ENCODE peak calls at places on chromosomes 7 and 10, in eight cellular contexts. C is fibroblast of mammary gland, M is right cardiac atrium, N is kidney epithelial cell, V is GM12878, F is left ventricle myocardium inferior, G is HCT116, J is Karpas-422. B is an unnamed sample.

GRCh38 chr10:93678805-93679587 is 23.4 kb downstream of the FRA10AC1 start:
- DNase-seq in G (no peak), N (no peak), M (no peak), F (no peak), J (no peak), C (no peak), V (no peak), B (no peak)

GRCh38 chr7:32158751-32159360 is 88.6 kb upstream of the PDE1C start:
- DNase-seq in M (no peak), N (no peak), G (no peak), J (no peak), C (no peak), F (no peak), V (no peak), B (no peak)

GRCh38 chr7:158372400-158373302 is 215.0 kb downstream of the PTPRN2 start:
- DNase-seq in F (no peak), J (no peak), N (no peak), M (no peak), V (no peak), C (no peak), G (no peak), B (no peak)

GRCh38 chr7:139542308-139543151 is 19.0 kb downstream of the CLEC2L start:
- DNase-seq in F (no peak), N (no peak), V (no peak), M (no peak), J (no peak), C (no peak), G (no peak), B (no peak)

GRCh38 chr10:73084209-73084608 is 12.5 kb downstream of the P4HA1 start:
- DNase-seq in V (no peak), F (no peak), C (no peak), J (no peak), N (no peak), G (no peak), M (no peak), B (no peak)

GRCh38 chr10:122459586-122460273 is 1.6 kb upstream of the HTRA1 start:
- DNase-seq in C (peak), N (no peak), F (no peak), J (no peak), G (no peak), M (no peak), V (no peak), B (no peak)

GRCh38 chr10:102783541-102783930 is 39.8 kb downstream of the WBP1L start:
- DNase-seq in V (no peak), M (no peak), C (peak), F (no peak), G (no peak), N (no peak), J (no peak), B (no peak)

GRCh38 chr10:32350811-32351342 is 3.9 kb upstream of the EPC1 start:
- DNase-seq in J (peak), M (no peak), F (no peak), N (no peak), V (no peak), C (no peak), G (no peak), B (no peak)

GRCh38 chr7:445020-445419 is 74.6 kb downstream of the PDGFA start:
- DNase-seq in F (no peak), G (no peak), C (no peak), J (no peak), N (no peak), V (no peak), M (peak), B (no peak)

GRCh38 chr7:135799881-135800280 is 51.3 kb upstream of the FAM180A start:
- DNase-seq in M (no peak), N (no peak), G (no peak), V (no peak), F (no peak), J (no peak), C (no peak), B (no peak)

GRCh38 chr10:14299516-14299915 is 31.2 kb downstream of the FRMD4A start:
- DNase-seq in F (no peak), G (no peak), J (no peak), M (no peak), V (no peak), C (no peak), N (no peak), B (no peak)

GRCh38 chr10:31822150-31822549 is 106.5 kb downstream of the ARHGAP12 start:
- DNase-seq in N (no peak), F (no peak), G (no peak), V (no peak), J (no peak), C (no peak), M (peak), B (no peak)

GRCh38 chr10:612696-613095 is 76.8 kb downstream of the DIP2C start:
- DNase-seq in C (no peak), J (no peak), M (no peak), V (no peak), G (no peak), N (no peak), F (no peak), B (no peak)
- H3K4me3 ChIP-seq in C (no peak), J (no peak), M (no peak), V (no peak), G (no peak), N (no peak), F (peak), B (no peak)

GRCh38 chr7:148783801-148784527 is 85.3 kb downstream of the CUL1 start:
- DNase-seq in V (no peak), G (no peak), C (no peak), N (no peak), M (no peak), F (no peak), J (no peak), B (no peak)

GRCh38 chr7:148787571-148788295 is 89.0 kb downstream of the CUL1 start:
- DNase-seq in F (no peak), M (peak), G (no peak), C (no peak), V (no peak), N (no peak), J (no peak), B (no peak)

DNA sequence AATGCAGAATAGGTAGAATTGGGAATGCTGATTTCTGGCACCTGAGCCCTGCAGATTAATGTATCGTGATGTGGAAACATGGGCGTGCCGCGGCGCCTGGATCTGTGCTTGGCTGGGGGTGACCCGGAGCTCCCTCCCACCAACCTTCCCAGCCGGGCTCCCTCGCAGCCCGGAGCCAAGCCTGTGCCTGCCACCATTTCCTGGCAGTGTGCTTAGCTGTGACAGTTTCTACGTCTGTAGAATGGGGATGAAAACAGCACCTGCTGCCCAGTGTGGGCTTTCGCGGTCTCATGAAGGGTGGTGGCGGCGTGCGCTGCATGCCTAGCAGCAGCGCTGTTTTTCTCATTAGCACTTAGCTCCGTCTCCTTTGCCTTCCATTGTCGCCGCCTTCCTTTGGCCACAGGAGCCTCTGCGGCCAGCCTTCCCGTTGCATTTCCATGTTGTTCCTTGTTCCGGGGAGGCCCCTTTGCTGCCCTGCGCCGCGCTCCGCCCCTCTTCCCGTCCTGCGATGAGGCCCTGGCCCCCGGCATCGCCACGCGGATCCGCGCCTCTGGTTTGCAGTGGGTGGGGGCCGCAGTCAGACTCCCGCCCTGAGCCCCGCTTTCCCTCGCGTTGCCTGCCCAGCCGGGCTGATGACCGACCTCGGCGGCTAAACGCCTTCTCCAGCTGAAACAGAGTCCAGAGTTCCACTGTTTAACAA is 84.2 kb downstream of the CUL1 start:
- DNase-seq in N (no peak), J (no peak), F (no peak), V (no peak), C (no peak), M (peak), G (no peak), B (no peak)
- H3K4me3 ChIP-seq in N (peak), J (no peak), F (no peak), V (no peak), C (no peak), M (no peak), G (no peak), B (no peak)

GRCh38 chr10:45558406-45558805 is 114.2 kb downstream of the ZFAND4 start:
- DNase-seq in G (no peak), C (no peak), N (no peak), J (no peak), M (no peak), F (no peak), V (no peak), B (peak)
- H3K4me3 ChIP-seq in G (no peak), C (no peak), N (no peak), J (no peak), M (no peak), F (no peak), V (no peak), B (no peak)

DNA sequence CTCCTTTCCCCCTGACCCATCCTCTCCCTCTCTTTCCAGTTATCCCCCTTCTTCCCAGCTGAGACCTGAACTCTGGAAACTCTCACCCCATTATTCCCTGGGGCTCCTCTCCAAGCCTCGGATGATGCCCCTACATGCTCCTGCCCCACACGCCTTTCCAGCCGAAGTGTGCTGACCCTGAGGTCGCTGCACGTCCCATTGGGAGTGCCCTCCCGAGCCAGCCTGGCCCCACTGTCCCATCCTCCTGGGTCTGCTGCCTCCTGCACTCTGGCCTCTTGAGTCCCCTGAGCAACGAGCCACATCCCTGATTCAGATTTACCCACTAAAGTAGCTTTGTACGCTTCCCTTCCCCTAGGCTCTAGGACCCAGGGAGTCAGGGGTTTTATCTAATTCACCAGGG is 87.4 kb downstream of the TCERG1L start:
- DNase-seq in N (no peak), F (no peak), C (no peak), J (no peak), M (no peak), V (no peak), G (no peak), B (no peak)
- H3K4me3 ChIP-seq in N (no peak), F (no peak), C (no peak), J (no peak), M (no peak), V (no peak), G (no peak), B (no peak)

B was measured in Jurkat, Clone E6-1.